ENCODE peak calls at places on chromosome 15, in seven cellular contexts. V is progenitor cell of endocrine pancreas; L is CD8-positive, alpha-beta memory T cell; I is stimulated activated CD8-positive, alpha-beta memory T cell treated with anti-CD3 and anti-CD28 coated beads, Interleukin-15, amount 100 ng/mL, for 24 hours; W is HT1080; P is NCI-H1417; C is fibroblast of lung. J is an unnamed sample.

GRCh38 chr15:62141200-62141599 is 23.9 kb downstream of the C2CD4B start:
- DNase-seq in V (no peak), P (no peak), C (no peak), L (no peak), W (no peak), I (no peak), J (no peak)

GRCh38 chr15:98529205-98530145 is 118.9 kb upstream of the IGF1R start:
- DNase-seq in V (no peak), I (no peak), P (no peak), C (no peak), W (no peak), L (no peak), J (no peak)

GRCh38 chr15:99721896-99722295 is 11.3 kb downstream of the LYSMD4 start:
- DNase-seq in W (no peak), L (no peak), I (no peak), C (no peak), V (no peak), P (no peak), J (no peak)

GRCh38 chr15:55774113-55774970 is 31.4 kb upstream of the PRTG start:
- DNase-seq in L (peak; percentile 18), I (peak; percentile 7), V (peak; percentile 25), W (peak; percentile 41), C (no peak), P (peak; percentile 28), J (no peak)

GRCh38 chr15:82910721-82911120 is 41.8 kb downstream of the HOMER2 start:
- DNase-seq in P (no peak), C (no peak), V (no peak), W (no peak), I (no peak), L (no peak), J (no peak)

GRCh38 chr15:63338170-63338569 is 43.5 kb downstream of the CA12 start:
- DNase-seq in L (no peak), C (peak; percentile 88), V (no peak), P (no peak), W (peak; percentile 66), I (no peak), J (no peak)

GRCh38 chr15:85453144-85453872 is 72.9 kb downstream of the AKAP13 start:
- DNase-seq in V (no peak), P (no peak), W (peak; percentile 11), L (no peak), I (no peak), C (no peak), J (no peak)

GRCh38 chr15:74206801-74207281 is 4.3 kb upstream of the STRA6 start:
- DNase-seq in V (no peak), L (no peak), C (peak; percentile 83), P (no peak), I (no peak), W (no peak), J (no peak)

GRCh38 chr15:30859091-30859874 is 44.4 kb upstream of the FAN1 start:
- DNase-seq in W (peak; percentile 18), I (no peak), L (no peak), V (no peak), P (no peak), C (peak; percentile 16), J (no peak)

GRCh38 chr15:87656373-87656772 is 600.2 kb downstream of the NTRK3 start:
- DNase-seq in I (no peak), P (no peak), C (no peak), V (no peak), L (no peak), W (no peak), J (no peak)

GRCh38 chr15:59104602-59104911 is 389 bp upstream of the CCNB2 start:
- DNase-seq in P (no peak), I (no peak), W (no peak), L (no peak), V (no peak), C (no peak), J (no peak)

GRCh38 chr15:22877122-22877521 is 38.7 kb downstream of the NIPA2 start:
- DNase-seq in W (no peak), L (no peak), P (no peak), I (no peak), V (no peak), C (no peak), J (no peak)

GRCh38 chr15:58313810-58314592 is 117.8 kb upstream of the LIPC start:
- DNase-seq in C (no peak), V (no peak), P (no peak), W (no peak), I (no peak), L (no peak), J (no peak)

GRCh38 chr15:90580946-90581345 is 51.2 kb downstream of the CRTC3 start:
- DNase-seq in L (no peak), P (no peak), V (no peak), W (no peak), C (no peak), I (no peak), J (no peak)

GRCh38 chr15:55627730-55628368 is 39.7 kb upstream of the PYGO1 start:
- DNase-seq in C (peak; percentile 93), W (peak; percentile 94), V (no peak), L (no peak), P (no peak), I (no peak), J (peak; percentile 66)

GRCh38 chr15:31262901-31263671 is 63.5 kb upstream of the KLF13 start:
- DNase-seq in C (peak; percentile 21), I (no peak), V (no peak), W (no peak), P (no peak), L (no peak), J (no peak)

GRCh38 chr15:70585707-70586034 is 177.7 kb downstream of the UACA start:
- DNase-seq in I (no peak), P (no peak), L (no peak), C (no peak), V (no peak), W (no peak), J (no peak)

GRCh38 chr15:32705450-32705849 is 12.4 kb upstream of the GREM1 start:
- DNase-seq in W (peak; percentile 30), C (peak; percentile 62), V (no peak), L (no peak), P (no peak), I (no peak), J (no peak)

GRCh38 chr15:90174140-90174891 is 26.8 kb upstream of the SEMA4B start:
- DNase-seq in I (no peak), L (no peak), V (no peak), P (no peak), C (peak; percentile 10), W (no peak), J (no peak)

GRCh38 chr15:76994001-76994400 is 925 bp upstream of the PSTPIP1 start:
- DNase-seq in V (no peak), I (no peak), L (peak; percentile 50), C (no peak), P (no peak), W (peak; percentile 79), J (no peak)

GRCh38 chr15:65924004-65924403 is 54.7 kb downstream of the RAB11A start:
- DNase-seq in I (no peak), P (no peak), L (no peak), V (no peak), C (no peak), W (no peak), J (no peak)

GRCh38 chr15:63891079-63891762 is 57.5 kb upstream of the HERC1 start:
- DNase-seq in V (peak; percentile 63), L (peak; percentile 60), P (peak; percentile 65), I (peak; percentile 52), W (peak; percentile 72), C (peak; percentile 55), J (peak; percentile 66)

GRCh38 chr15:68400066-68400456 is 31.9 kb downstream of the ITGA11 start:
- DNase-seq in P (no peak), W (no peak), I (no peak), L (no peak), V (no peak), C (no peak), J (no peak)

GRCh38 chr15:28919679-28920655 is 34.2 kb downstream of the APBA2 start:
- DNase-seq in L (no peak), W (no peak), I (no peak), P (no peak), V (no peak), C (no peak), J (no peak)

J was measured in HS-27A.